ENCODE peak calls at places on chromosomes 16 and 17, in seven cellular contexts. U is KBM-7; Z is activated naive CD8-positive, alpha-beta T cell treated with anti-CD3 and anti-CD28 coated beads, Interleukin-2, amount 50 U/mL, for 24 hours; W is EL; K is OCI-LY7; S is bronchial epithelial cell; B is tibial artery. C is an unnamed sample.

GRCh38 chr16:21685034-21685455 is 21.3 kb downstream of the OTOA start:
- DNase-seq in U (peak), Z (no peak), W (no peak), K (no peak), S (no peak), B (no peak), C (peak)

GRCh38 chr16:11743308-11744074 is 834 bp upstream of the TXNDC11 start:
- DNase-seq in U (peak), Z (peak), W (peak), K (peak), S (peak), B (peak), C (peak)

GRCh38 chr16:20911361-20911760 is 10.8 kb downstream of the LYRM1 start:
- DNase-seq in U (no peak), Z (no peak), W (peak), K (no peak), S (peak), B (no peak), C (no peak)

GRCh38 chr16:47320546-47321315 is 140.1 kb downstream of the ITFG1 start:
- DNase-seq in U (no peak), Z (no peak), W (peak), K (no peak), S (peak), B (no peak), C (no peak)

GRCh38 chr16:29674188-29674587 is 4.8 kb upstream of the QPRT start:
- DNase-seq in U (peak), Z (no peak), W (no peak), K (no peak), S (no peak), B (no peak), C (peak)

GRCh38 chr17:40453881-40454630 is 10.8 kb downstream of the IGFBP4 start:
- DNase-seq in U (no peak), Z (no peak), W (peak), K (no peak), S (no peak), B (no peak), C (no peak)

GRCh38 chr16:62225675-62226074 is 189.4 kb upstream of the CDH8 start:
- DNase-seq in U (peak), Z (peak), W (peak), K (peak), S (peak), B (no peak), C (peak)

GRCh38 chr16:66382966-66383299 is 16.4 kb downstream of the CDH5 start:
- DNase-seq in U (no peak), Z (no peak), W (peak), K (no peak), S (peak), B (no peak), C (no peak)

GRCh38 chr17:80527016-80527645 is 17.5 kb upstream of the RPTOR start:
- DNase-seq in U (no peak), Z (no peak), W (peak), K (no peak), S (peak), B (no peak), C (no peak)

GRCh38 chr17:74176546-74177001 is 26.9 kb upstream of the RPL38 start:
- DNase-seq in U (peak), Z (peak), W (peak), K (peak), S (peak), B (no peak), C (peak)

GRCh38 chr17:17289091-17289490 is 8.0 kb upstream of the COPS3 start:
- DNase-seq in U (no peak), Z (no peak), W (no peak), K (no peak), S (no peak), B (no peak), C (no peak)

GRCh38 chr17:67602974-67603373 is 114.8 kb upstream of the NOL11 start:
- DNase-seq in U (peak), Z (peak), W (peak), K (peak), S (peak), B (no peak), C (peak)

GRCh38 chr17:72466199-72466598 is 345.4 kb downstream of the SOX9 start:
- DNase-seq in U (no peak), Z (no peak), W (peak), K (no peak), S (peak), B (peak), C (no peak)

GRCh38 chr17:68101075-68101991 is 65.8 kb downstream of the KPNA2 start:
- DNase-seq in U (peak), Z (peak), W (peak), K (peak), S (peak), B (peak), C (peak)

GRCh38 chr17:2383628-2384167 is 17.2 kb downstream of the MNT start:
- DNase-seq in U (no peak), Z (no peak), W (no peak), K (no peak), S (no peak), B (no peak), C (no peak)

GRCh38 chr17:39608601-39609000 is 881 bp upstream of the NEUROD2 start:
- DNase-seq in U (no peak), Z (no peak), W (no peak), K (no peak), S (no peak), B (no peak), C (no peak)

GRCh38 chr16:911101-911500 is 59.7 kb downstream of the LMF1 start:
- DNase-seq in U (no peak), Z (no peak), W (no peak), K (no peak), S (no peak), B (no peak), C (no peak)

C was measured in RPMI8226.